ENCODE peak calls at places on chromosome 13, in seven cellular contexts. T is glutamatergic neuron, F is globus pallidus, G is AG04449, A is GM03348, P is NCI-H510A treated with DMSO at 0.1 percent for 48 hours, E is colonic mucosa. H is an unnamed sample.

GRCh38 chr13:98975822-98976261 is 2.0 kb downstream of the DOCK9 start:
- DNase-seq in P (peak; percentile 28), A (no peak), G (no peak), F (peak; percentile 50), E (no peak), T (no peak), H (no peak)

GRCh38 chr13:113445791-113446487 is 7.3 kb downstream of the ADPRHL1 start:
- DNase-seq in F (peak; percentile 67), P (no peak), E (no peak), A (no peak), G (no peak), T (no peak), H (no peak)

GRCh38 chr13:98182589-98182988 is 5.5 kb upstream of the RNF113B start:
- DNase-seq in F (no peak), A (no peak), G (no peak), T (no peak), E (no peak), P (no peak), H (no peak)

GRCh38 chr13:51739403-51740112 is 64.4 kb downstream of the DHRS12 start:
- DNase-seq in G (no peak), F (no peak), A (peak; percentile 16), E (no peak), T (no peak), P (no peak), H (no peak)

GRCh38 chr13:49997935-49998334 is 1.1 kb downstream of the TRIM13 start:
- DNase-seq in T (no peak), E (peak; percentile 31), F (no peak), G (no peak), A (no peak), P (peak; percentile 7), H (no peak)

GRCh38 chr13:29436721-29437250 is 158.7 kb downstream of the SLC7A1 start:
- DNase-seq in F (no peak), P (no peak), A (no peak), E (no peak), G (no peak), T (no peak), H (no peak)

GRCh38 chr13:58190578-58190977 is 559.0 kb downstream of the PCDH17 start:
- DNase-seq in A (no peak), E (no peak), T (no peak), P (no peak), G (no peak), F (no peak), H (no peak)

GRCh38 chr13:111187879-111188643 is 73.0 kb downstream of the ARHGEF7 start:
- DNase-seq in T (peak; percentile 53), G (no peak), P (no peak), A (peak; percentile 49), E (no peak), F (no peak), H (no peak)

H was measured in SHP77.